ENCODE peak calls at places on chromosomes 3 and 15, in six cellular contexts. N is neuronal stem cell, Q is H9, D is mesenchymal stem cell, O is IMR-90, X is H1. Z is an unnamed sample.

GRCh38 chr15:48896775-48897143 is 18.8 kb downstream of the EID1 start:
- DNase-seq in Q (no peak), D (no peak), N (no peak), X (no peak), O (no peak), Z (no peak)

GRCh38 chr3:120764206-120764605 is 21.7 kb downstream of the GTF2E1 start:
- DNase-seq in X (no peak), N (no peak), D (no peak), Q (no peak), O (no peak), Z (no peak)

GRCh38 chr15:30043211-30043655 is 39.5 kb upstream of the GOLGA8J start:
- DNase-seq in N (no peak), Q (no peak), D (peak), X (no peak), O (peak), Z (no peak)

GRCh38 chr3:23889401-23889800 is 27.4 kb downstream of the NKIRAS1 start:
- DNase-seq in Q (no peak), O (no peak), N (no peak), D (no peak), X (no peak), Z (no peak)

GRCh38 chr3:157606392-157607197 is 103.4 kb upstream of the VEPH1 start:
- DNase-seq in N (peak), O (peak), Q (peak), X (peak), D (peak), Z (peak)

GRCh38 chr3:182323898-182324297 is 469.4 kb upstream of the ATP11B start:
- DNase-seq in X (no peak), N (no peak), Q (no peak), O (no peak), D (no peak), Z (no peak)

GRCh38 chr15:61759639-61760038 is 300.6 kb downstream of the VPS13C start:
- DNase-seq in O (no peak), N (no peak), X (no peak), D (no peak), Q (no peak), Z (no peak)

GRCh38 chr15:92616621-92617179 is 38.9 kb downstream of the FAM174B start:
- DNase-seq in Q (no peak), O (no peak), N (no peak), X (no peak), D (no peak), Z (peak)

GRCh38 chr3:158105124-158105709 is 1.0 kb downstream of the SHOX2 start:
- DNase-seq in O (no peak), Q (peak), N (no peak), D (peak), X (peak), Z (peak)

GRCh38 chr3:197085137-197085536 is 55.5 kb upstream of the MELTF start:
- DNase-seq in D (no peak), Q (no peak), O (no peak), N (no peak), X (no peak), Z (no peak)

GRCh38 chr3:185824467-185825378 is at the start of gene IGF2BP2:
- DNase-seq in D (peak), N (peak), Q (peak), O (peak), X (peak), Z (peak)

GRCh38 chr3:120850326-120851295 is 57.4 kb upstream of the STXBP5L start:
- DNase-seq in X (no peak), N (no peak), Q (no peak), D (no peak), O (no peak), Z (no peak)

GRCh38 chr3:56783644-56784451 is 17.9 kb downstream of the ARHGEF3 start:
- DNase-seq in O (peak), X (no peak), Q (no peak), D (peak), N (no peak), Z (peak)

GRCh38 chr15:72474466-72474911 is 359 bp downstream of the ARIH1 start:
- DNase-seq in D (no peak), N (no peak), O (no peak), Q (no peak), X (no peak), Z (no peak)

GRCh38 chr3:194185225-194185624 is 49.3 kb downstream of the HES1 start:
- DNase-seq in O (no peak), X (no peak), D (no peak), Q (no peak), N (no peak), Z (no peak)

GRCh38 chr3:184314700-184315505 is 497 bp downstream of the EIF4G1 start:
- DNase-seq in X (peak), D (peak), O (peak), N (peak), Q (no peak), Z (peak)

GRCh38 chr3:193680220-193680619 is 87.2 kb downstream of the OPA1 start:
- DNase-seq in X (no peak), D (peak), Q (no peak), N (no peak), O (peak), Z (no peak)

GRCh38 chr3:105938101-105938500 is 69.3 kb upstream of the CBLB start:
- DNase-seq in D (peak), O (peak), Q (no peak), N (no peak), X (no peak), Z (no peak)

GRCh38 chr3:73663495-73663894 is 38.8 kb upstream of the PDZRN3 start:
- DNase-seq in D (no peak), X (no peak), N (no peak), Q (no peak), O (no peak), Z (no peak)

GRCh38 chr3:185540705-185541104 is 11.7 kb downstream of the LIPH start:
- DNase-seq in X (no peak), N (no peak), D (no peak), O (no peak), Q (no peak), Z (no peak)

GRCh38 chr3:61812517-61812916 is 251.1 kb downstream of the PTPRG start:
- DNase-seq in D (no peak), O (no peak), X (no peak), Q (no peak), N (no peak), Z (peak)

GRCh38 chr15:40744810-40745152 is 10.3 kb downstream of the RMDN3 start:
- DNase-seq in D (no peak), O (no peak), X (no peak), N (no peak), Q (no peak), Z (no peak)

GRCh38 chr3:14410501-14411165 is 8.2 kb downstream of the SLC6A6 start:
- DNase-seq in D (peak), N (no peak), X (no peak), O (peak), Q (no peak), Z (peak)

DNA sequence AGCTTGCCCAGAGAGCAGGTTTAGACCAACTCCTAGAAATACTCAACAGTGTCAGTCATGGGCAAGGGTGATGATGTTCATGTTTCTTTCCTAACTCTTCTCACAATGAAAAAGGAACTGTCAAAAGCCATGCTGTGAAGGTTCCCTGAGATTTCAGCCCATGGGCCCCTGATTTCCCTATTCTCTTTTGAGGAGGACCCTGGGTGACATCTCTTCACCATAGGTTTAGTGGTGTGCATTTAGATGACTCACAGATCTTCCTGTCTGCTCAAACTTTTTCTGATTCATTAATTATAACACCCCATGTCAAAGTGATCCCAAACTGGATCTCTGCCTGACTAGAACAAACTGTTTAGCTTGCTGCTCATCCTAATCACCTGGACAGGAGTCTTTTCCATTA is 108.0 kb downstream of the BBX start:
- DNase-seq in D (no peak), Q (no peak), O (no peak), N (no peak), X (no peak), Z (no peak)
- H3K18ac ChIP-seq in D (no peak), Q (no peak), O (no peak), N (no peak), X (no peak), Z (no peak)

GRCh38 chr3:17033516-17034168 is 148.9 kb downstream of the PLCL2 start:
- DNase-seq in Q (no peak), N (no peak), D (no peak), X (no peak), O (peak), Z (no peak)
- H4K91ac ChIP-seq in Q (no peak), N (no peak), D (no peak), X (no peak), O (no peak), Z (no peak)

GRCh38 chr15:74420193-74420905 is 13.4 kb downstream of the SEMA7A start:
- DNase-seq in O (no peak), X (no peak), N (no peak), Q (no peak), D (no peak), Z (no peak)

GRCh38 chr15:74422723-74423442 is 10.9 kb downstream of the SEMA7A start:
- DNase-seq in O (peak), X (no peak), N (no peak), Q (peak), D (peak), Z (peak)

GRCh38 chr15:74423443-74424257 is 10.1 kb downstream of the SEMA7A start:
- DNase-seq in Q (no peak), X (no peak), N (no peak), O (no peak), D (no peak), Z (no peak)

GRCh38 chr15:74421302-74422245 is 12.2 kb downstream of the SEMA7A start:
- DNase-seq in O (no peak), Q (no peak), N (no peak), X (no peak), D (no peak), Z (no peak)

GRCh38 chr15:74422370-74422722 is 11.4 kb downstream of the SEMA7A start:
- DNase-seq in D (no peak), X (no peak), N (no peak), Q (no peak), O (no peak), Z (no peak)
- H2AK5ac ChIP-seq in D (peak), X (peak), N (peak), Q (no peak), O (peak), Z (peak)

DNA sequence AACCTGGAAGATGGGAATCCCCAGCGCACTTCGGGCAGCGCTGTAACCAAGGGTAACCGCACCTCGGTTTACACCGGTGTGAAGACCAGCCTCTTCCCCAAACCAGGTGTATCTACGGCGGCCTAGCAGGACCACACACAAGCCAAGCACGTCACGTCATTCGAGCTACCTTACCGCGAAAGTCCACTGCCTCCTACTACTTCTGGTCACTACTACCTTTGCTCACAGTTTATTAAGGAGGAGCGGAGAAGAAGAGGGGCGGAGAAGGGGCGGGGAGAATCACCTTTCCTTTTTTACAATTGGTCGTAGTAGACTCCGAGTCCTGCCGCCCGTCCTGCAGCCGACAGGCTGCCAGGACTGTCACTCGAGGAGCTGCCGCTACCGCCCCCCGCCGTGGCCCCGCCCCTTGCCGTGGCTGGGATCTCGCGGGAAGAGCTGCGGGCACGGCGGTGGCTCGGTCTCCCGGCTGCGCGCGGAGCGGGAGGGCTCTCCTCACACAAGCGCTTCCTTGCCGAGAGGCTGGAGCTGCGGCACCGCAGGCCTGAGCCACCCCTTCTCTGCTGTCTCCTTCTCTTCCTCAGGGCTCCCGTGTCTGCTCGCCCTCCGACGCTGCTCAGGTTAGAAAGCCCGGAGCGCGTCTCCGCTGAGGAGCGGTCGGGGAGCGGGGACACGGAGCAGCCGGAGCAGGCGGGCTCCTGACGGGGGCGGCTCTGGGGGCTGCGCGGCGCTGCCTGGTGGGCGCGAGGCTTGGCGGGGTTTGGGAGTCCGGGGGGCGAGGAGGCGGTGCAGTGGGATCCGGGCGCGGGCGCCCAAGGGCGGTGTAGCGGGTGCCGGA is at the start of gene GLCE:
- DNase-seq in Q (peak), N (peak), X (peak), O (peak), D (peak), Z (peak)
- H3K18ac ChIP-seq in Q (peak), N (peak), X (peak), O (peak), D (peak), Z (peak)

GRCh38 chr3:128163432-128163831 is 10.2 kb downstream of the EEFSEC start:
- DNase-seq in Q (no peak), N (no peak), X (no peak), O (no peak), D (no peak), Z (no peak)
- H4K91ac ChIP-seq in Q (no peak), N (no peak), X (no peak), O (no peak), D (no peak), Z (no peak)

GRCh38 chr3:66442254-66443249 is 58.3 kb downstream of the LRIG1 start:
- DNase-seq in Q (peak), O (peak), X (peak), D (peak), N (no peak), Z (no peak)

GRCh38 chr3:66441692-66442091 is 59.1 kb downstream of the LRIG1 start:
- DNase-seq in O (no peak), N (no peak), D (no peak), Q (no peak), X (no peak), Z (no peak)

GRCh38 chr3:66441124-66441523 is 59.7 kb downstream of the LRIG1 start:
- DNase-seq in Q (no peak), X (no peak), O (peak), N (no peak), D (peak), Z (peak)

GRCh38 chr3:66443404-66443803 is 57.4 kb downstream of the LRIG1 start:
- DNase-seq in D (no peak), N (no peak), O (no peak), X (no peak), Q (no peak), Z (no peak)

GRCh38 chr3:66444146-66444644 is 56.6 kb downstream of the LRIG1 start:
- DNase-seq in D (no peak), Q (no peak), X (no peak), N (no peak), O (no peak), Z (no peak)
- H2AK5ac ChIP-seq in D (peak), Q (no peak), X (peak), N (no peak), O (peak), Z (no peak)

Z was measured in trophoblast cell.